ENCODE peak calls at places on chromosome 16, in nine cellular contexts. C, I, Q, G, J, M, F, N and O are unnamed samples.

GRCh38 chr16:78606572-78606971 is 507.1 kb downstream of the WWOX start:
- DNase-seq in C (no peak), I (no peak), Q (no peak), G (no peak), J (no peak), M (no peak), F (peak), N (no peak), O (no peak)

GRCh38 chr16:50276801-50277560 is 10.6 kb downstream of the ADCY7 start:
- DNase-seq in C (no peak), I (no peak), Q (no peak), G (no peak), J (no peak), M (no peak), F (no peak), N (no peak), O (no peak)

GRCh38 chr16:81695431-81695890 is 83.6 kb upstream of the PLCG2 start:
- DNase-seq in C (no peak), I (no peak), Q (no peak), G (no peak), J (no peak), M (no peak), F (no peak), N (no peak), O (no peak)

GRCh38 chr16:4092547-4093265 is 23.5 kb downstream of the ADCY9 start:
- DNase-seq in C (no peak), I (no peak), Q (no peak), G (no peak), J (no peak), M (no peak), F (no peak), N (no peak), O (no peak)

GRCh38 chr16:56774009-56774408 is 44.1 kb downstream of the NUP93 start:
- DNase-seq in C (no peak), I (no peak), Q (no peak), G (no peak), J (no peak), M (no peak), F (no peak), N (no peak), O (peak)

GRCh38 chr16:4414187-4414909 is 2.0 kb downstream of the CORO7 start:
- DNase-seq in C (peak), I (no peak), Q (no peak), G (peak), J (no peak), M (no peak), F (no peak), N (peak), O (no peak)

GRCh38 chr16:85385463-85386331 is 227.4 kb upstream of the GSE1 start:
- DNase-seq in C (no peak), I (no peak), Q (no peak), G (no peak), J (no peak), M (no peak), F (no peak), N (no peak), O (no peak)

GRCh38 chr16:83392743-83393142 is 415.0 kb upstream of the HSBP1 start:
- DNase-seq in C (no peak), I (no peak), Q (no peak), G (no peak), J (no peak), M (no peak), F (no peak), N (no peak), O (no peak)

GRCh38 chr16:69465881-69466280 is 41.5 kb downstream of the CYB5B start:
- DNase-seq in C (no peak), I (no peak), Q (no peak), G (no peak), J (no peak), M (no peak), F (no peak), N (no peak), O (no peak)

GRCh38 chr16:14186007-14186953 is 115.2 kb downstream of the MRTFB start:
- DNase-seq in C (no peak), I (no peak), Q (no peak), G (no peak), J (no peak), M (peak), F (peak), N (no peak), O (no peak)